ENCODE peak calls at places on chromosomes 16 and 17, in nine cellular contexts. U is cardiac fibroblast, Y is NCI-H1048, M is nephron progenitor cell, R is retina, Z is NCI-H187, O is aorta, B is hypothalamus, V is NCI-H524. F is an unnamed sample.

GRCh38 chr16:84839956-84840355 is 20.2 kb downstream of the CRISPLD2 start:
- DNase-seq in U (peak; percentile 71), Y (no peak), M (no peak), R (no peak), Z (no peak), O (no peak), B (no peak), V (no peak), F (no peak)

GRCh38 chr17:45019177-45019711 is 32.2 kb downstream of the DCAKD start:
- DNase-seq in U (no peak), Y (no peak), M (peak; percentile 57), R (peak; percentile 73), Z (peak; percentile 29), O (peak; percentile 83), B (no peak), V (peak; percentile 63), F (no peak)

GRCh38 chr17:63973930-63974593 is 1.3 kb upstream of the SCN4A start:
- DNase-seq in U (no peak), Y (no peak), M (no peak), R (no peak), Z (no peak), O (no peak), B (no peak), V (peak; percentile 57), F (no peak)

GRCh38 chr17:41972571-41973411 is 6.2 kb downstream of the CNP start:
- DNase-seq in U (peak; percentile 76), Y (no peak), M (no peak), R (no peak), Z (no peak), O (peak; percentile 76), B (no peak), V (peak; percentile 29), F (no peak)

GRCh38 chr16:2244301-2244700 is 7.1 kb downstream of the ECI1 start:
- DNase-seq in U (no peak), Y (no peak), M (peak; percentile 47), R (no peak), Z (no peak), O (no peak), B (no peak), V (peak; percentile 52), F (no peak)

GRCh38 chr16:57355898-57356414 is 2.6 kb upstream of the CCL22 start:
- DNase-seq in U (no peak), Y (no peak), M (no peak), R (no peak), Z (no peak), O (no peak), B (no peak), V (no peak), F (no peak)

GRCh38 chr17:5248821-5249479 is 14.3 kb upstream of the SCIMP start:
- DNase-seq in U (no peak), Y (no peak), M (no peak), R (no peak), Z (no peak), O (no peak), B (no peak), V (no peak), F (no peak)

GRCh38 chr17:82282239-82283207 is 9.0 kb upstream of the CSNK1D start:
- DNase-seq in U (no peak), Y (no peak), M (no peak), R (no peak), Z (no peak), O (no peak), B (no peak), V (no peak), F (no peak)

GRCh38 chr16:11114366-11115164 is 141.4 kb downstream of the SOCS1 start:
- DNase-seq in U (no peak), Y (no peak), M (no peak), R (no peak), Z (no peak), O (no peak), B (no peak), V (no peak), F (no peak)

GRCh38 chr16:56203052-56203451 is 11.8 kb downstream of the GNAO1 start:
- DNase-seq in U (peak; percentile 28), Y (no peak), M (peak; percentile 21), R (no peak), Z (no peak), O (no peak), B (no peak), V (peak; percentile 43), F (no peak)

GRCh38 chr17:64741038-64741641 is 79.0 kb upstream of the SMURF2 start:
- DNase-seq in U (peak; percentile 84), Y (no peak), M (no peak), R (no peak), Z (no peak), O (no peak), B (peak; percentile 36), V (no peak), F (no peak)

GRCh38 chr16:72848759-72849664 is 198.9 kb downstream of the ZFHX3 start:
- DNase-seq in U (peak; percentile 96), Y (no peak), M (peak; percentile 53), R (peak; percentile 65), Z (peak; percentile 32), O (peak; percentile 99), B (peak; percentile 83), V (peak; percentile 78), F (peak; percentile 47)

GRCh38 chr16:2486645-2487516 is 12.0 kb downstream of the TBC1D24 start:
- DNase-seq in U (no peak), Y (no peak), M (no peak), R (peak; percentile 62), Z (peak; percentile 73), O (no peak), B (peak; percentile 82), V (peak; percentile 46), F (no peak)

GRCh38 chr16:87484487-87485331 is 8.1 kb downstream of the ZCCHC14 start:
- DNase-seq in U (no peak), Y (no peak), M (no peak), R (no peak), Z (no peak), O (no peak), B (no peak), V (no peak), F (no peak)

GRCh38 chr17:78114831-78115723 is 13.5 kb downstream of the TMC6 start:
- DNase-seq in U (no peak), Y (no peak), M (no peak), R (no peak), Z (no peak), O (peak; percentile 65), B (peak; percentile 86), V (no peak), F (no peak)

GRCh38 chr17:50934672-50935200 is 68.6 kb upstream of the TOB1 start:
- DNase-seq in U (no peak), Y (no peak), M (no peak), R (no peak), Z (peak; percentile 66), O (no peak), B (peak; percentile 19), V (peak; percentile 100), F (no peak)

GRCh38 chr16:84084570-84085270 is 32.0 kb downstream of the MBTPS1 start:
- DNase-seq in U (peak; percentile 74), Y (peak; percentile 0), M (peak; percentile 64), R (peak; percentile 61), Z (peak; percentile 18), O (no peak), B (peak; percentile 39), V (peak; percentile 76), F (peak; percentile 18)

GRCh38 chr16:85913688-85914422 is 14.9 kb downstream of the IRF8 start:
- DNase-seq in U (no peak), Y (no peak), M (no peak), R (peak; percentile 48), Z (no peak), O (peak; percentile 72), B (no peak), V (no peak), F (no peak)

GRCh38 chr16:11370084-11370931 is 25.0 kb downstream of the RMI2 start:
- DNase-seq in U (no peak), Y (no peak), M (no peak), R (no peak), Z (no peak), O (peak; percentile 42), B (no peak), V (no peak), F (no peak)

GRCh38 chr16:51326131-51326856 is 175.2 kb upstream of the SALL1 start:
- DNase-seq in U (peak; percentile 72), Y (no peak), M (no peak), R (no peak), Z (no peak), O (no peak), B (no peak), V (no peak), F (peak; percentile 59)

GRCh38 chr17:49180303-49180702 is 30.1 kb downstream of the GNGT2 start:
- DNase-seq in U (peak; percentile 73), Y (no peak), M (peak; percentile 72), R (peak; percentile 60), Z (no peak), O (peak; percentile 88), B (no peak), V (peak; percentile 68), F (no peak)

GRCh38 chr16:27290582-27290981 is 22.0 kb upstream of the NSMCE1 start:
- DNase-seq in U (no peak), Y (no peak), M (no peak), R (no peak), Z (no peak), O (no peak), B (no peak), V (no peak), F (no peak)

GRCh38 chr17:76353004-76353598 is 615 bp downstream of the PRPSAP1 start:
- DNase-seq in U (no peak), Y (no peak), M (peak; percentile 50), R (peak; percentile 77), Z (no peak), O (peak; percentile 80), B (no peak), V (peak; percentile 45), F (no peak)

GRCh38 chr16:52498640-52499039 is 48.3 kb downstream of the TOX3 start:
- DNase-seq in U (no peak), Y (peak; percentile 4), M (no peak), R (peak; percentile 36), Z (no peak), O (no peak), B (peak; percentile 29), V (no peak), F (no peak)

GRCh38 chr17:53749178-53749577 is 73.5 kb upstream of the KIF2B start:
- DNase-seq in U (peak; percentile 18), Y (no peak), M (no peak), R (peak; percentile 3), Z (no peak), O (no peak), B (no peak), V (no peak), F (no peak)

F was measured in non-pigmented ciliary epithelial cell.